ENCODE peak calls at places on chromosome 16, in nine cellular contexts. Z is NCI-H2171 treated with DMSO at 0.1 percent for 48 hours; N is effector memory CD4-positive, alpha-beta T cell; A is fibroblast of lung; F is NCI-H1092; M is stimulated activated CD8-positive, alpha-beta memory T cell treated with anti-CD3 and anti-CD28 coated beads, Interleukin-7, amount 100 ng/mL, for 4 hours; Q is CD4-positive, alpha-beta T cell; Y is neuronal stem cell; U is astrocyte of the cerebellum. X is an unnamed sample.

GRCh38 chr16:75002474-75002873 is 3.6 kb downstream of the ZNRF1 start:
- DNase-seq in Z (no peak), N (no peak), A (peak; percentile 23), F (no peak), M (no peak), Q (no peak), Y (no peak), U (no peak), X (no peak)

GRCh38 chr16:73430138-73430537 is 382.2 kb upstream of the ZFHX3 start:
- DNase-seq in Z (no peak), N (no peak), A (no peak), F (no peak), M (no peak), Q (no peak), Y (no peak), U (no peak), X (no peak)

GRCh38 chr16:74304164-74304834 is 7.7 kb downstream of the PSMD7 start:
- DNase-seq in Z (no peak), N (no peak), A (no peak), F (no peak), M (no peak), Q (no peak), Y (no peak), U (no peak), X (no peak)

GRCh38 chr16:30166202-30166902 is 17.1 kb upstream of the CORO1A start:
- DNase-seq in Z (no peak), N (no peak), A (no peak), F (no peak), M (no peak), Q (no peak), Y (no peak), U (no peak), X (no peak)

GRCh38 chr16:53770641-53771040 is 66.7 kb downstream of the FTO start:
- DNase-seq in Z (no peak), N (no peak), A (peak; percentile 64), F (no peak), M (no peak), Q (no peak), Y (no peak), U (no peak), X (no peak)

GRCh38 chr16:52912565-52913173 is 140.0 kb downstream of the CHD9NB start:
- DNase-seq in Z (peak; percentile 73), N (no peak), A (peak; percentile 41), F (peak; percentile 61), M (no peak), Q (no peak), Y (peak; percentile 66), U (peak; percentile 33), X (peak; percentile 59)

GRCh38 chr16:57284206-57284951 is at the start of gene PLLP:
- DNase-seq in Z (peak; percentile 52), N (peak; percentile 23), A (peak; percentile 17), F (no peak), M (peak; percentile 30), Q (peak; percentile 17), Y (no peak), U (no peak), X (peak; percentile 55)

GRCh38 chr16:75599452-75600277 is 23.4 kb downstream of the ADAT1 start:
- DNase-seq in Z (no peak), N (no peak), A (peak; percentile 39), F (no peak), M (no peak), Q (no peak), Y (no peak), U (no peak), X (no peak)

GRCh38 chr16:8905168-8905762 is 23.1 kb downstream of the LITAFD start:
- DNase-seq in Z (peak; percentile 57), N (no peak), A (peak; percentile 33), F (no peak), M (no peak), Q (no peak), Y (no peak), U (no peak), X (peak; percentile 58)

GRCh38 chr16:11949527-11949926 is 7.7 kb upstream of the NPIPB2 start:
- DNase-seq in Z (peak; percentile 70), N (no peak), A (peak; percentile 32), F (peak; percentile 34), M (no peak), Q (no peak), Y (peak; percentile 30), U (no peak), X (peak; percentile 72)

GRCh38 chr16:81005644-81006471 is 827 bp downstream of the CMC2 start:
- DNase-seq in Z (no peak), N (no peak), A (no peak), F (peak; percentile 41), M (no peak), Q (no peak), Y (no peak), U (no peak), X (no peak)

GRCh38 chr16:80931985-80932720 is 74.5 kb downstream of the CMC2 start:
- DNase-seq in Z (peak; percentile 36), N (no peak), A (peak; percentile 71), F (peak; percentile 62), M (no peak), Q (no peak), Y (peak; percentile 35), U (peak; percentile 19), X (peak; percentile 47)

GRCh38 chr16:47978491-47979490 is 177.0 kb downstream of the ABCC12 start:
- DNase-seq in Z (no peak), N (no peak), A (no peak), F (no peak), M (no peak), Q (no peak), Y (no peak), U (no peak), X (no peak)

GRCh38 chr16:31471875-31472558 is at the start of gene TGFB1I1:
- DNase-seq in Z (peak; percentile 56), N (no peak), A (peak; percentile 87), F (no peak), M (no peak), Q (no peak), Y (no peak), U (no peak), X (peak; percentile 52)

GRCh38 chr16:30417447-30418349 is 10.3 kb downstream of the ZNF771 start:
- DNase-seq in Z (peak; percentile 89), N (peak; percentile 75), A (peak; percentile 93), F (peak; percentile 95), M (peak; percentile 89), Q (peak; percentile 89), Y (peak; percentile 94), U (peak; percentile 73), X (peak; percentile 92)

X was measured in SW480.